ENCODE peak calls at places on chromosomes 5 and 9, in eight cellular contexts. J is WTC11, I is Peyer's patch, S is lower leg skin, Z is A549, W is foreskin fibroblast, R is epithelial cell of esophagus, K is cardiac muscle cell. U is an unnamed sample.

GRCh38 chr9:98339987-98340564 is 84.6 kb upstream of the TBC1D2 start:
- DNase-seq in J (no peak), I (no peak), S (no peak), Z (no peak), W (no peak), R (no peak), K (no peak), U (no peak)

GRCh38 chr5:15516486-15516885 is 16.5 kb downstream of the FBXL7 start:
- DNase-seq in J (no peak), I (no peak), S (no peak), Z (no peak), W (no peak), R (no peak), K (no peak), U (no peak)

GRCh38 chr9:93134018-93134739 is at the start of gene NINJ1:
- DNase-seq in J (peak; percentile 62), I (peak; percentile 89), S (no peak), Z (peak; percentile 90), W (peak; percentile 85), R (peak; percentile 80), K (peak; percentile 73), U (peak; percentile 79)

GRCh38 chr9:4339357-4339756 is 39.5 kb upstream of the GLIS3 start:
- DNase-seq in J (peak; percentile 80), I (peak; percentile 86), S (peak; percentile 83), Z (peak; percentile 84), W (peak; percentile 90), R (peak; percentile 87), K (peak; percentile 90), U (no peak)

GRCh38 chr9:133558191-133559126 is 24.0 kb downstream of the ADAMTSL2 start:
- DNase-seq in J (no peak), I (no peak), S (peak; percentile 29), Z (peak; percentile 44), W (peak; percentile 93), R (peak; percentile 45), K (peak; percentile 85), U (no peak)

GRCh38 chr5:132464155-132464939 is 26.2 kb downstream of the IRF1 start:
- DNase-seq in J (no peak), I (peak; percentile 62), S (no peak), Z (no peak), W (peak; percentile 32), R (no peak), K (no peak), U (no peak)

GRCh38 chr9:21605489-21605931 is 123.4 kb upstream of the IFNE start:
- DNase-seq in J (no peak), I (no peak), S (no peak), Z (peak; percentile 38), W (peak; percentile 65), R (no peak), K (peak; percentile 96), U (no peak)

GRCh38 chr5:78005021-78005785 is 229.1 kb upstream of the TBCA start:
- DNase-seq in J (no peak), I (no peak), S (no peak), Z (no peak), W (no peak), R (peak; percentile 45), K (peak; percentile 62), U (no peak)

GRCh38 chr9:110027624-110028023 is 180.3 kb downstream of the C9orf152 start:
- DNase-seq in J (no peak), I (no peak), S (no peak), Z (no peak), W (peak; percentile 76), R (no peak), K (peak; percentile 85), U (no peak)

GRCh38 chr9:87787735-87788134 is 61.8 kb downstream of the CTSL start:
- DNase-seq in J (no peak), I (no peak), S (no peak), Z (peak; percentile 30), W (peak; percentile 47), R (peak; percentile 24), K (peak; percentile 13), U (no peak)

GRCh38 chr5:95777441-95777840 is 45.1 kb downstream of the GLRX start:
- DNase-seq in J (no peak), I (no peak), S (no peak), Z (no peak), W (no peak), R (peak; percentile 30), K (no peak), U (no peak)

GRCh38 chr5:52948418-52949076 is 40.6 kb upstream of the ITGA2 start:
- DNase-seq in J (peak; percentile 60), I (no peak), S (peak; percentile 69), Z (peak; percentile 52), W (peak; percentile 92), R (peak; percentile 83), K (peak; percentile 89), U (no peak)

GRCh38 chr9:95993342-95993741 is 117.9 kb downstream of the ERCC6L2 start:
- DNase-seq in J (no peak), I (no peak), S (no peak), Z (no peak), W (no peak), R (no peak), K (no peak), U (no peak)

GRCh38 chr9:137722481-137722880 is 103.7 kb downstream of the EHMT1 start:
- DNase-seq in J (no peak), I (no peak), S (no peak), Z (no peak), W (no peak), R (no peak), K (no peak), U (no peak)

GRCh38 chr5:30102185-30102584 is 1091.3 kb upstream of the CDH6 start:
- DNase-seq in J (no peak), I (no peak), S (no peak), Z (no peak), W (no peak), R (no peak), K (no peak), U (no peak)

GRCh38 chr9:89483592-89484474 is 14.1 kb downstream of the SEMA4D start:
- DNase-seq in J (no peak), I (no peak), S (no peak), Z (no peak), W (no peak), R (no peak), K (no peak), U (no peak)

GRCh38 chr5:108531367-108532211 is 149.7 kb upstream of the FBXL17 start:
- DNase-seq in J (no peak), I (no peak), S (no peak), Z (no peak), W (peak; percentile 5), R (peak; percentile 23), K (peak; percentile 91), U (no peak)

GRCh38 chr5:31824886-31825774 is 186.2 kb downstream of the PDZD2 start:
- DNase-seq in J (peak; percentile 52), I (no peak), S (peak; percentile 34), Z (peak; percentile 36), W (peak; percentile 79), R (peak; percentile 74), K (peak; percentile 79), U (no peak)

DNA sequence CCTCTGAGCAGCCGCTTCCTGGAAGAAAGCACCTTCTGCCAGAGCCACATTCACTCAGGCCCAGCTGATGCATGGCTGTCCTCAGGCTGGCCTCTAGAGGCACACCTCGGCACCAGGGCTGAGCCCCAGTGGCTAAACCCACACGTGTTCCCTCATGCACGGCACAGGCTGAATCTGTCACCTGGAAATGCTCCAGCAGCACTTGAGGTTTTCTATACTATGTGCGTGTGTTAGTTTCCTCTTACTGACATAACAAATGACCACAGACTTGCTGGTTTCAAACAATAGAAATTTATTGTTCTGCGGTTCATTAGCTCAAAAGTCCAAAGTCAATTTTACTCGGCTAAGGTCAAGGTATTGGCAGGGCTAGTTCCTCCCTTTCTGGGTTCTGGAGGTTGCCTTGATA is 141.4 kb downstream of the LRRC70 start:
- DNase-seq in J (peak; percentile 63), I (no peak), S (no peak), Z (peak; percentile 37), W (no peak), R (peak; percentile 54), K (peak; percentile 41), U (peak; percentile 71)
- TF ChIP-seq CTCF in J (no peak), I (peak; percentile 15), S (no peak), Z (no peak), W (no peak), R (peak; percentile 53), K (peak; percentile 30), U (peak; percentile 60)

GRCh38 chr9:131803758-131804411 is 64.0 kb upstream of the RAPGEF1 start:
- DNase-seq in J (no peak), I (no peak), S (no peak), Z (no peak), W (no peak), R (no peak), K (no peak), U (no peak)

GRCh38 chr9:131800885-131801284 is 61.0 kb upstream of the RAPGEF1 start:
- DNase-seq in J (no peak), I (no peak), S (no peak), Z (no peak), W (no peak), R (no peak), K (no peak), U (no peak)

GRCh38 chr9:131799177-131799823 is 59.4 kb upstream of the RAPGEF1 start:
- DNase-seq in J (peak; percentile 82), I (no peak), S (no peak), Z (no peak), W (peak; percentile 71), R (peak; percentile 59), K (peak; percentile 55), U (peak; percentile 79)

GRCh38 chr9:131800366-131800765 is 60.5 kb upstream of the RAPGEF1 start:
- DNase-seq in J (no peak), I (no peak), S (no peak), Z (no peak), W (no peak), R (no peak), K (no peak), U (no peak)

DNA sequence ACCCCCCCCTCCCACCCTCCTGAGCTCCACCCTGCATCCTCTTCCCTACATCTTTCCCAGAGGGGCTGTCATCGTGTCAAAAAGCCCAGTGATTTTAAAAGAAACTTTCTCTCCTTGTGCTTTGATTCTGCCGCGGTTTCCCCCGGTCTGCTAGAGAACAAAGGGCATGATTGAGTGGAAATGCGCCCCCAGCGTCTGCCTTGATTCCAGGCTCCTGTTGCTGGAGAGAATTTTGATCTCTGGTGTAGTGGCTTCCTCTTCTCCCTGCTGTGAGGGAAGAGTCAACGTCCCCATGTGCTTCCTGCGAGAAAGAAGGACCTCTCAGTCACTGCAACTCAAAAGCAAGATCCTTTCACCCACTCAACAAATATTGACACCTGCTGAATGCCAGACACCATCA is 61.9 kb upstream of the RAPGEF1 start:
- DNase-seq in J (peak; percentile 44), I (no peak), S (no peak), Z (no peak), W (no peak), R (no peak), K (no peak), U (no peak)
- TF ChIP-seq CTCF in J (no peak), I (no peak), S (no peak), Z (no peak), W (no peak), R (no peak), K (no peak), U (no peak)

DNA sequence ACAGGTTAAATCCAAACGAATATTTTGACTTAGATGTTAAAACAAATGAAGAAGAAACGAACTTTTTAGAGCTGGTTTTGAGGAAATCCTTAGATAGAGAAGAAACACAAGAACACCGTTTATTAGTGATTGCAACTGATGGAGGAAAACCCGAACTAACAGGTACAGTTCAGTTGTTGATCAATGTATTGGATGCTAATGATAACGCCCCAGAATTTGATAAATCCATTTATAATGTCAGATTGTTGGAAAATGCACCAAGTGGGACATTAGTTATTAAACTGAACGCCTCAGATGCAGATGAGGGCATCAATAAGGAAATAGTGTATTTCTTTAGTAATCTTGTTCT is 842 bp downstream of the PCDHA5 start:
- DNase-seq in J (no peak), I (no peak), S (no peak), Z (no peak), W (no peak), R (no peak), K (no peak), U (no peak)
- TF ChIP-seq CTCF in J (no peak), I (no peak), S (no peak), Z (no peak), W (no peak), R (no peak), K (no peak), U (no peak)

GRCh38 chr5:34915139-34915855 is at the start of the genes BRIX1 and RAD1:
- DNase-seq in J (peak; percentile 96), I (peak; percentile 97), S (peak; percentile 94), Z (peak; percentile 86), W (peak; percentile 100), R (peak; percentile 99), K (peak; percentile 98), U (peak; percentile 96)
- TF ChIP-seq CTCF in J (no peak), I (peak; percentile 48), S (no peak), Z (no peak), W (no peak), R (no peak), K (no peak), U (no peak)